ENCODE peak calls at places on chromosomes 5 and 9, in eight cellular contexts. One of them, this sample, is unnamed.

GRCh38 chr9:119991797-119992196 is 588.2 kb downstream of the CDK5RAP2 start:
- DNase-seq in GM23248: no peak
- DNase-seq in BE2C: no peak
- DNase-seq in CD4-positive, alpha-beta memory T cell: no peak
- DNase-seq in A673: no peak
- DNase-seq in CD4-positive, CD25-positive, alpha-beta regulatory T cell: no peak
- DNase-seq in tibial artery: no peak
- DNase-seq in fibroblast of lung: no peak
- DNase-seq in this sample: no peak

GRCh38 chr5:115461506-115462290 is 82.9 kb downstream of the FEM1C start:
- DNase-seq in GM23248: peak; percentile 93
- DNase-seq in BE2C: no peak
- DNase-seq in CD4-positive, alpha-beta memory T cell: no peak
- DNase-seq in A673: no peak
- DNase-seq in CD4-positive, CD25-positive, alpha-beta regulatory T cell: no peak
- DNase-seq in tibial artery: no peak
- DNase-seq in fibroblast of lung: peak; percentile 69
- DNase-seq in this sample: peak; percentile 77

GRCh38 chr5:123814796-123815479 is 303.0 kb downstream of the CSNK1G3 start:
- DNase-seq in GM23248: peak; percentile 13
- DNase-seq in BE2C: no peak
- DNase-seq in CD4-positive, alpha-beta memory T cell: no peak
- DNase-seq in A673: peak; percentile 29
- DNase-seq in CD4-positive, CD25-positive, alpha-beta regulatory T cell: no peak
- DNase-seq in tibial artery: no peak
- DNase-seq in fibroblast of lung: peak; percentile 27
- DNase-seq in this sample: no peak

GRCh38 chr5:142926549-142926948 is 156.4 kb downstream of the ARHGAP26 start:
- DNase-seq in GM23248: no peak
- DNase-seq in BE2C: no peak
- DNase-seq in CD4-positive, alpha-beta memory T cell: no peak
- DNase-seq in A673: no peak
- DNase-seq in CD4-positive, CD25-positive, alpha-beta regulatory T cell: no peak
- DNase-seq in tibial artery: no peak
- DNase-seq in fibroblast of lung: no peak
- DNase-seq in this sample: no peak

GRCh38 chr5:68848086-68848485 is 245.7 kb upstream of the SLC30A5 start:
- DNase-seq in GM23248: peak; percentile 78
- DNase-seq in BE2C: no peak
- DNase-seq in CD4-positive, alpha-beta memory T cell: no peak
- DNase-seq in A673: no peak
- DNase-seq in CD4-positive, CD25-positive, alpha-beta regulatory T cell: no peak
- DNase-seq in tibial artery: no peak
- DNase-seq in fibroblast of lung: no peak
- DNase-seq in this sample: no peak

GRCh38 chr5:113171520-113171919 is 194.9 kb downstream of the DCP2 start:
- DNase-seq in GM23248: no peak
- DNase-seq in BE2C: no peak
- DNase-seq in CD4-positive, alpha-beta memory T cell: no peak
- DNase-seq in A673: no peak
- DNase-seq in CD4-positive, CD25-positive, alpha-beta regulatory T cell: no peak
- DNase-seq in tibial artery: no peak
- DNase-seq in fibroblast of lung: no peak
- DNase-seq in this sample: no peak

GRCh38 chr5:1551426-1551825 is 27.7 kb upstream of the LPCAT1 start:
- DNase-seq in GM23248: no peak
- DNase-seq in BE2C: no peak
- DNase-seq in CD4-positive, alpha-beta memory T cell: no peak
- DNase-seq in A673: no peak
- DNase-seq in CD4-positive, CD25-positive, alpha-beta regulatory T cell: no peak
- DNase-seq in tibial artery: no peak
- DNase-seq in fibroblast of lung: no peak
- DNase-seq in this sample: no peak

GRCh38 chr5:56480305-56481146 is 247.4 kb upstream of the ANKRD55 start:
- DNase-seq in GM23248: peak; percentile 86
- DNase-seq in BE2C: peak; percentile 60
- DNase-seq in CD4-positive, alpha-beta memory T cell: peak; percentile 43
- DNase-seq in A673: peak; percentile 33
- DNase-seq in CD4-positive, CD25-positive, alpha-beta regulatory T cell: peak; percentile 16
- DNase-seq in tibial artery: peak; percentile 45
- DNase-seq in fibroblast of lung: peak; percentile 48
- DNase-seq in this sample: peak; percentile 59

GRCh38 chr5:34731435-34732232 is 75.5 kb downstream of the RAI14 start:
- DNase-seq in GM23248: no peak
- DNase-seq in BE2C: no peak
- DNase-seq in CD4-positive, alpha-beta memory T cell: no peak
- DNase-seq in A673: no peak
- DNase-seq in CD4-positive, CD25-positive, alpha-beta regulatory T cell: no peak
- DNase-seq in tibial artery: no peak
- DNase-seq in fibroblast of lung: no peak
- DNase-seq in this sample: no peak

GRCh38 chr9:79651251-79651795 is 79.6 kb downstream of the TLE4 start:
- DNase-seq in GM23248: no peak
- DNase-seq in BE2C: no peak
- DNase-seq in CD4-positive, alpha-beta memory T cell: no peak
- DNase-seq in A673: peak; percentile 52
- DNase-seq in CD4-positive, CD25-positive, alpha-beta regulatory T cell: no peak
- DNase-seq in tibial artery: no peak
- DNase-seq in fibroblast of lung: no peak
- DNase-seq in this sample: no peak

GRCh38 chr5:59116231-59116900 is 533.5 kb downstream of the RAB3C start:
- DNase-seq in GM23248: no peak
- DNase-seq in BE2C: peak; percentile 60
- DNase-seq in CD4-positive, alpha-beta memory T cell: no peak
- DNase-seq in A673: no peak
- DNase-seq in CD4-positive, CD25-positive, alpha-beta regulatory T cell: no peak
- DNase-seq in tibial artery: no peak
- DNase-seq in fibroblast of lung: no peak
- DNase-seq in this sample: no peak

GRCh38 chr9:94443039-94443722 is 111.7 kb upstream of the PCAT7 start:
- DNase-seq in GM23248: peak; percentile 5
- DNase-seq in BE2C: no peak
- DNase-seq in CD4-positive, alpha-beta memory T cell: no peak
- DNase-seq in A673: no peak
- DNase-seq in CD4-positive, CD25-positive, alpha-beta regulatory T cell: no peak
- DNase-seq in tibial artery: no peak
- DNase-seq in fibroblast of lung: no peak
- DNase-seq in this sample: no peak

GRCh38 chr9:3845549-3845948 is 319.7 kb upstream of the RFX3 start:
- DNase-seq in GM23248: no peak
- DNase-seq in BE2C: no peak
- DNase-seq in CD4-positive, alpha-beta memory T cell: no peak
- DNase-seq in A673: no peak
- DNase-seq in CD4-positive, CD25-positive, alpha-beta regulatory T cell: no peak
- DNase-seq in tibial artery: no peak
- DNase-seq in fibroblast of lung: no peak
- DNase-seq in this sample: no peak

GRCh38 chr5:17839848-17840247 is 205.6 kb downstream of the TAF11L14 start:
- DNase-seq in GM23248: no peak
- DNase-seq in BE2C: no peak
- DNase-seq in CD4-positive, alpha-beta memory T cell: no peak
- DNase-seq in A673: no peak
- DNase-seq in CD4-positive, CD25-positive, alpha-beta regulatory T cell: no peak
- DNase-seq in tibial artery: no peak
- DNase-seq in fibroblast of lung: peak; percentile 13
- DNase-seq in this sample: no peak

GRCh38 chr9:112035166-112035816 is 138.7 kb downstream of the UGCG start:
- DNase-seq in GM23248: no peak
- DNase-seq in BE2C: no peak
- DNase-seq in CD4-positive, alpha-beta memory T cell: no peak
- DNase-seq in A673: no peak
- DNase-seq in CD4-positive, CD25-positive, alpha-beta regulatory T cell: no peak
- DNase-seq in tibial artery: no peak
- DNase-seq in fibroblast of lung: no peak
- DNase-seq in this sample: no peak

GRCh38 chr5:141135718-141136266 is 786 bp downstream of the PCDHB5 start:
- DNase-seq in GM23248: no peak
- DNase-seq in BE2C: no peak
- DNase-seq in CD4-positive, alpha-beta memory T cell: no peak
- DNase-seq in A673: peak; percentile 36
- DNase-seq in CD4-positive, CD25-positive, alpha-beta regulatory T cell: no peak
- DNase-seq in tibial artery: no peak
- DNase-seq in fibroblast of lung: no peak
- DNase-seq in this sample: no peak

GRCh38 chr9:20512106-20512505 is 110.2 kb downstream of the MLLT3 start:
- DNase-seq in GM23248: peak; percentile 83
- DNase-seq in BE2C: no peak
- DNase-seq in CD4-positive, alpha-beta memory T cell: no peak
- DNase-seq in A673: no peak
- DNase-seq in CD4-positive, CD25-positive, alpha-beta regulatory T cell: no peak
- DNase-seq in tibial artery: no peak
- DNase-seq in fibroblast of lung: peak; percentile 61
- DNase-seq in this sample: peak; percentile 65

GRCh38 chr5:83927140-83927733 is 206.6 kb upstream of the HAPLN1 start:
- DNase-seq in GM23248: peak; percentile 69
- DNase-seq in BE2C: peak; percentile 80
- DNase-seq in CD4-positive, alpha-beta memory T cell: peak; percentile 2
- DNase-seq in A673: peak; percentile 66
- DNase-seq in CD4-positive, CD25-positive, alpha-beta regulatory T cell: no peak
- DNase-seq in tibial artery: peak; percentile 61
- DNase-seq in fibroblast of lung: peak; percentile 70
- DNase-seq in this sample: peak; percentile 52

GRCh38 chr5:56588636-56589485 is 226.5 kb upstream of the MAP3K1 start:
- DNase-seq in GM23248: peak; percentile 24
- DNase-seq in BE2C: no peak
- DNase-seq in CD4-positive, alpha-beta memory T cell: peak; percentile 81
- DNase-seq in A673: no peak
- DNase-seq in CD4-positive, CD25-positive, alpha-beta regulatory T cell: peak; percentile 59
- DNase-seq in tibial artery: peak; percentile 60
- DNase-seq in fibroblast of lung: no peak
- DNase-seq in this sample: no peak

GRCh38 chr5:66949066-66949465 is 247.5 kb downstream of the CD180 start:
- DNase-seq in GM23248: no peak
- DNase-seq in BE2C: no peak
- DNase-seq in CD4-positive, alpha-beta memory T cell: no peak
- DNase-seq in A673: no peak
- DNase-seq in CD4-positive, CD25-positive, alpha-beta regulatory T cell: no peak
- DNase-seq in tibial artery: no peak
- DNase-seq in fibroblast of lung: no peak
- DNase-seq in this sample: no peak

GRCh38 chr5:141647851-141648250 is 3.4 kb downstream of the FCHSD1 start:
- DNase-seq in GM23248: no peak
- DNase-seq in BE2C: no peak
- DNase-seq in CD4-positive, alpha-beta memory T cell: no peak
- DNase-seq in A673: no peak
- DNase-seq in CD4-positive, CD25-positive, alpha-beta regulatory T cell: no peak
- DNase-seq in tibial artery: no peak
- DNase-seq in fibroblast of lung: no peak
- DNase-seq in this sample: no peak

GRCh38 chr5:142630927-142631539 is 54.9 kb downstream of the FGF1 start:
- DNase-seq in GM23248: no peak
- DNase-seq in BE2C: no peak
- DNase-seq in CD4-positive, alpha-beta memory T cell: no peak
- DNase-seq in A673: no peak
- DNase-seq in CD4-positive, CD25-positive, alpha-beta regulatory T cell: no peak
- DNase-seq in tibial artery: no peak
- DNase-seq in fibroblast of lung: no peak
- DNase-seq in this sample: no peak

GRCh38 chr5:137433539-137433938 is 65.6 kb downstream of the SPOCK1 start:
- DNase-seq in GM23248: no peak
- DNase-seq in BE2C: no peak
- DNase-seq in CD4-positive, alpha-beta memory T cell: no peak
- DNase-seq in A673: no peak
- DNase-seq in CD4-positive, CD25-positive, alpha-beta regulatory T cell: no peak
- DNase-seq in tibial artery: no peak
- DNase-seq in fibroblast of lung: no peak
- DNase-seq in this sample: no peak
- H3K4me3 ChIP-seq in GM23248: no peak overlapping the region
- H3K4me3 ChIP-seq in BE2C: no peak overlapping the region
- H3K4me3 ChIP-seq in CD4-positive, alpha-beta memory T cell: no peak overlapping the region
- H3K4me3 ChIP-seq in A673: no peak overlapping the region
- H3K4me3 ChIP-seq in CD4-positive, CD25-positive, alpha-beta regulatory T cell: no peak overlapping the region
- H3K4me3 ChIP-seq in tibial artery: no peak overlapping the region
- H3K4me3 ChIP-seq in fibroblast of lung: no peak overlapping the region
- H3K4me3 ChIP-seq in this sample: no peak overlapping the region

DNA sequence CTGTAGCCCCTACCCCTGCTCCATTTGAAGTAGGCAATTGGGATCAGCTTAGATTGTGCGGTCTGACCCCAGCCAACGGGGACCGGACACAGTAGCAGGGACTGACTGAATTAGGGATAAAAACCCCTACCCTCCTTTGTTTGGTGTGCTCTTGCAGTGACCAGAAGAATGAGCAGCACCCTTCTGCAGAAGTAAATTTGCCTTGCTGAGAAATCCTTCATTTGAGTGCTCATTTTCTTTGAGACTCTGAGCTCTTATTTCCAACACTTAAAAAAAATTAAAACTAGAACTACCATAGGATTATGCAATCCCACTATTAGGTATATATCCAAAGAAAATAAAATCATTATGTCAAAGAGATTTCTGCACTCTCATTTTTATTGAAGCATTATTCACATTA is 560.0 kb downstream of the CDH12 start:
- DNase-seq in GM23248: no peak
- DNase-seq in BE2C: no peak
- DNase-seq in CD4-positive, alpha-beta memory T cell: no peak
- DNase-seq in A673: no peak
- DNase-seq in CD4-positive, CD25-positive, alpha-beta regulatory T cell: no peak
- DNase-seq in tibial artery: no peak
- DNase-seq in fibroblast of lung: no peak
- DNase-seq in this sample: no peak
- H3K9me3 ChIP-seq in GM23248: no peaks in the 10 kb centered on the region
- H3K9me3 ChIP-seq in BE2C: no peaks in the 10 kb centered on the region
- H3K9me3 ChIP-seq in CD4-positive, alpha-beta memory T cell: peaks cover 10% of the 10 kb centered on the region
- H3K9me3 ChIP-seq in A673: peaks cover 19% of the 10 kb centered on the region
- H3K9me3 ChIP-seq in CD4-positive, CD25-positive, alpha-beta regulatory T cell: peaks cover 4% of the 10 kb centered on the region
- H3K9me3 ChIP-seq in tibial artery: peaks cover 11% of the 10 kb centered on the region
- H3K9me3 ChIP-seq in fibroblast of lung: no peaks in the 10 kb centered on the region
- H3K9me3 ChIP-seq in this sample: peaks cover 11% of the 10 kb centered on the region

DNA sequence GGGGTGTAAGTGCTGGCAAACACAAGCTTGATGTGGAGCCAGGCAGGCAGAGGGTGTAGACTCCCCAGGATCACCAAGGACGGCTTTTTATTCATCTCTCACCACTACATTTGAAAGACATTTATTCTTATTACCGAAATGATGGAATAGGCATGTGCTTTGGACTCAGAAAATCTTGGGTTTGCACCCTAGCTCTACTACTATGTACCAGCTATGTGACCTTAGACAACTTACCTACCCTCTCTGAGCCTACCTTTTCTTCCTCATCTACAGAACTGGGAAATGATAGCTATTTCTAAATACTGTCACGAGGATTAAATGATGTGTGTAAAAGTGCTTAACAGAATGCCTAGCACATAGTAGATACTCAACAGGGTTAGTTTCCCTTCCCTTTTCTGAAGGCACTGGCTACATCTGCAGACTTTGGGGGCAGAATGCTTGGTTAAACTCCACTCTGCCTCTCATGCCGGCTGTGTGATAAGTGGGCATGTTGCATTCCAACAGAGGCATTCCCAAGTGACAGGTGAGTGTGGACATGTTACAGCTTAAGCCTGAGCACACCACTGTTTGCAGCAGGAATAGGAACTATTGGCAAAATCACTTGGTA is 94.8 kb downstream of the SLC1A3 start:
- DNase-seq in GM23248: no peak
- DNase-seq in BE2C: no peak
- DNase-seq in CD4-positive, alpha-beta memory T cell: no peak
- DNase-seq in A673: no peak
- DNase-seq in CD4-positive, CD25-positive, alpha-beta regulatory T cell: no peak
- DNase-seq in tibial artery: no peak
- DNase-seq in fibroblast of lung: peak; percentile 47
- DNase-seq in this sample: no peak
- H3K27me3 ChIP-seq in GM23248: peaks cover 21% of the 10 kb centered on the region
- H3K27me3 ChIP-seq in BE2C: peaks cover 12% of the 10 kb centered on the region
- H3K27me3 ChIP-seq in CD4-positive, alpha-beta memory T cell: no peaks in the 10 kb centered on the region
- H3K27me3 ChIP-seq in A673: no peaks in the 10 kb centered on the region
- H3K27me3 ChIP-seq in CD4-positive, CD25-positive, alpha-beta regulatory T cell: peaks cover 1% of the 10 kb centered on the region
- H3K27me3 ChIP-seq in tibial artery: peaks cover 4% of the 10 kb centered on the region
- H3K27me3 ChIP-seq in fibroblast of lung: peaks cover 18% of the 10 kb centered on the region
- H3K27me3 ChIP-seq in this sample: peaks cover 17% of the 10 kb centered on the region

GRCh38 chr5:148912714-148913398 is 86.4 kb downstream of the ADRB2 start:
- DNase-seq in GM23248: peak; percentile 99
- DNase-seq in BE2C: no peak
- DNase-seq in CD4-positive, alpha-beta memory T cell: no peak
- DNase-seq in A673: peak; percentile 9
- DNase-seq in CD4-positive, CD25-positive, alpha-beta regulatory T cell: no peak
- DNase-seq in tibial artery: no peak
- DNase-seq in fibroblast of lung: peak; percentile 85
- DNase-seq in this sample: peak; percentile 98
- H3K4me3 ChIP-seq in GM23248: peak overlapping the region; percentile 35
- H3K4me3 ChIP-seq in BE2C: no peak overlapping the region
- H3K4me3 ChIP-seq in CD4-positive, alpha-beta memory T cell: no peak overlapping the region
- H3K4me3 ChIP-seq in A673: no peak overlapping the region
- H3K4me3 ChIP-seq in CD4-positive, CD25-positive, alpha-beta regulatory T cell: no peak overlapping the region
- H3K4me3 ChIP-seq in tibial artery: no peak overlapping the region
- H3K4me3 ChIP-seq in fibroblast of lung: no peak overlapping the region
- H3K4me3 ChIP-seq in this sample: no peak overlapping the region

This sample was measured in MG63.